ENCODE peak calls at places on chromosome 10, in ten cellular contexts. Q is endothelial cell of umbilical vein; E is CD4-positive, alpha-beta T cell; A is A673; S is hepatocyte; K is spleen; T is brain microvascular endothelial cell; B is cardiac muscle cell; U is upper lobe of right lung; C is heart left ventricle. H is an unnamed sample.

GRCh38 chr10:21427804-21428481 is 97.5 kb downstream of the SKIDA1 start:
- DNase-seq in S (no peak), K (no peak), U (no peak), A (no peak), C (no peak), E (no peak), T (peak; percentile 18), Q (no peak), B (no peak), H (no peak)

GRCh38 chr10:14039968-14040668 is 290.6 kb downstream of the FRMD4A start:
- DNase-seq in A (peak; percentile 15), Q (no peak), C (no peak), B (peak; percentile 92), T (no peak), S (no peak), K (no peak), U (no peak), E (no peak), H (no peak)

GRCh38 chr10:137606-138005 is 2.4 kb downstream of the ZMYND11 start:
- DNase-seq in E (no peak), Q (peak; percentile 29), C (no peak), U (no peak), A (no peak), T (no peak), B (no peak), K (no peak), S (no peak), H (no peak)

GRCh38 chr10:90222372-90222771 is 521.0 kb downstream of the KIF20B start:
- DNase-seq in C (no peak), A (peak; percentile 1), U (no peak), E (no peak), S (peak; percentile 18), T (peak; percentile 86), B (peak; percentile 60), Q (peak; percentile 20), K (no peak), H (no peak)

GRCh38 chr10:116109481-116109880 is 163.5 kb downstream of the GFRA1 start:
- DNase-seq in E (no peak), Q (no peak), C (no peak), S (no peak), B (no peak), A (no peak), U (no peak), K (no peak), T (no peak), H (no peak)

GRCh38 chr10:110993024-110993693 is 73.8 kb downstream of the SHOC2 start:
- DNase-seq in E (no peak), A (no peak), T (peak; percentile 70), K (no peak), B (peak; percentile 70), Q (no peak), U (no peak), C (no peak), S (no peak), H (no peak)

GRCh38 chr10:116069856-116070255 is 203.2 kb downstream of the GFRA1 start:
- DNase-seq in U (no peak), B (no peak), T (no peak), A (no peak), E (no peak), Q (no peak), S (no peak), K (no peak), C (no peak), H (no peak)

GRCh38 chr10:86937502-86938154 is 19.8 kb downstream of the MMRN2 start:
- DNase-seq in T (no peak), B (no peak), K (no peak), A (no peak), U (no peak), S (no peak), C (no peak), E (no peak), Q (no peak), H (no peak)

GRCh38 chr10:57964371-57964770 is 303.3 kb downstream of the IPMK start:
- DNase-seq in B (peak; percentile 11), K (no peak), S (no peak), Q (no peak), A (peak; percentile 3), U (no peak), C (peak; percentile 70), T (peak; percentile 40), E (no peak), H (no peak)

GRCh38 chr10:27153855-27154198 is 357 bp downstream of the YME1L1 start:
- DNase-seq in E (peak; percentile 18), Q (no peak), C (no peak), K (no peak), S (no peak), U (no peak), B (peak; percentile 25), A (peak; percentile 25), T (peak; percentile 18), H (no peak)

DNA sequence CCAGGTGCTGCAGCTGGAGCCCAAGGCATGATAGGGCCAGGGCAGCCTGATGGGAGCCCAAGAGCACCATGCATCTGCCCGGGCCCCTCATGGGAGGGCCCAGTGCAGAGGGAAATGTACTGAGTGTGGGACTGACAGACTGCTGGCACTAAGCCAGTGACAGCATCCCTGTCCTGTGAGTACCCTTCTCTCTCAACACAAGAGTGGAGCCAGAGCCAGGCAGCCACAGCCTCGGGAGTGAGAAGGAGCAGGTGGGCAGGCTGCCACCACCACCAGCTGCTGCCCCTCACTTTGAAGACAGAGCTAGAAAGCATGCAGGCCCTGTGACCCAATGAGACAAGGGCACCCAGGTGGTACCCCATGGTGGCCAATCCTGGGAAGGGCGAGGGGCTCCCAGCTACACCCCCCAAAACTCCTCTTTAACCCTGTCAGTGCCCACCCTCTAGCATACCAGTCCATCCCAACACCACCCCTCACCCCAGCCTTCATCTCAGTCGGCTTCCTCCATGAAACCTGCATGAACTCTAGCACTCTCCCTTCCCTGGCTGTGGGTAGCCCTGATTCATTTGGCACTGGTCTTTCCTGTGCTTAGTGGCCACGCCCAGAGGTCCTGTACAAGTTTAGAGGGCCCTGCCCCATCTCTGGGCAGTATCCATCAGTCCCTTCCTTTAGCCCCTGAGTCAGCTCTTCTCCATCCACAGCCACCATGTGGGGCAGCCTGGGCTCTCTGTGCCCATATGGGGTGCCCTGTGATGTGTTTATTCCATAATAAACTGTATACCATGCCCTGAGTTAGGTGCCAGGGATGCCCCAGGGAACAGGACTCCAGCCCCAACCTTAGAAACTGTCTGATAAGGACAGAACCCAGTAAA is 207.1 kb upstream of the ZMIZ1 start:
- DNase-seq in K (no peak), S (peak; percentile 13), Q (no peak), A (no peak), B (peak; percentile 12), T (no peak), U (no peak), C (no peak), E (no peak), H (no peak)
- H3K27me3 ChIP-seq in K (no peaks in the 10 kb centered on the region), S (no peaks in the 10 kb centered on the region), Q (no peaks in the 10 kb centered on the region), A (peaks cover 4% of the 10 kb centered on the region), B (no peaks in the 10 kb centered on the region), T (peaks cover 2% of the 10 kb centered on the region), U (no peaks in the 10 kb centered on the region), C (no peaks in the 10 kb centered on the region), E (no peaks in the 10 kb centered on the region), H (no peaks in the 10 kb centered on the region)

GRCh38 chr10:1367938-1368697 is 311.9 kb downstream of the WDR37 start:
- DNase-seq in S (no peak), T (no peak), E (no peak), C (no peak), B (no peak), Q (no peak), A (no peak), K (no peak), U (no peak), H (no peak)

GRCh38 chr10:1370298-1370697 is 314.1 kb downstream of the WDR37 start:
- DNase-seq in U (no peak), A (no peak), Q (no peak), K (no peak), E (no peak), B (no peak), T (no peak), C (no peak), S (no peak), H (no peak)

GRCh38 chr10:1369197-1369596 is 313.0 kb downstream of the WDR37 start:
- DNase-seq in T (no peak), U (no peak), C (no peak), Q (no peak), K (no peak), E (no peak), S (no peak), A (no peak), B (no peak), H (no peak)

GRCh38 chr10:1369665-1370064 is 313.5 kb downstream of the WDR37 start:
- DNase-seq in T (no peak), E (no peak), A (no peak), Q (no peak), U (no peak), C (no peak), K (no peak), S (peak; percentile 48), B (no peak), H (no peak)

GRCh38 chr10:1368772-1369171 is 312.6 kb downstream of the WDR37 start:
- DNase-seq in Q (no peak), T (no peak), B (no peak), C (no peak), S (peak; percentile 77), K (no peak), U (no peak), A (peak; percentile 60), E (no peak), H (no peak)
- TF ChIP-seq CTCF in Q (peak; percentile 16), T (peak; percentile 62), B (peak; percentile 23), C (peak; percentile 20), S (peak; percentile 56), K (peak; percentile 55), U (peak; percentile 46), A (peak; percentile 66), E (no peak), H (peak; percentile 42)

GRCh38 chr10:42490368-42490767 is 148.0 kb downstream of the ZNF33B start:
- DNase-seq in S (no peak), A (no peak), E (no peak), B (no peak), K (no peak), U (no peak), T (no peak), C (no peak), Q (no peak), H (no peak)

GRCh38 chr10:42491801-42492200 is 146.6 kb downstream of the ZNF33B start:
- DNase-seq in T (no peak), B (no peak), C (no peak), S (no peak), Q (no peak), A (no peak), U (no peak), E (no peak), K (no peak), H (no peak)

GRCh38 chr10:42491001-42491592 is 147.3 kb downstream of the ZNF33B start:
- DNase-seq in K (no peak), S (no peak), C (no peak), E (no peak), Q (no peak), B (no peak), U (no peak), A (no peak), T (no peak), H (no peak)

GRCh38 chr10:42488416-42488815 is 150.0 kb downstream of the ZNF33B start:
- DNase-seq in Q (peak; percentile 72), T (no peak), K (no peak), A (peak; percentile 41), C (no peak), E (no peak), B (peak; percentile 17), U (no peak), S (no peak), H (no peak)
- H3K27ac ChIP-seq in Q (no peak overlapping the region), T (no peak overlapping the region), K (peak overlapping the region; percentile 67), A (peak overlapping the region; percentile 37), C (no peak overlapping the region), E (no peak overlapping the region), B (no peak overlapping the region), U (peak overlapping the region; percentile 3), S (no peak overlapping the region), H (no peak overlapping the region)

GRCh38 chr10:29270883-29271282 is 18.0 kb upstream of the LYZL1 start:
- DNase-seq in T (no peak), A (no peak), E (no peak), B (no peak), Q (no peak), U (no peak), K (no peak), C (no peak), S (no peak), H (no peak)
- H3K27me3 ChIP-seq in T (no peaks in the 10 kb centered on the region), A (no peaks in the 10 kb centered on the region), E (no peaks in the 10 kb centered on the region), B (no peaks in the 10 kb centered on the region), Q (no peaks in the 10 kb centered on the region), U (no peaks in the 10 kb centered on the region), K (no peaks in the 10 kb centered on the region), C (no peaks in the 10 kb centered on the region), S (no peaks in the 10 kb centered on the region), H (no peaks in the 10 kb centered on the region)

H was measured in CD8-positive, alpha-beta T cell.